ENCODE peak calls at places on chromosomes 3 and 15, in four cellular contexts. Q is germinal center, F is neural crest cell, T is SK-N-SH. H is an unnamed sample.

GRCh38 chr15:59792359-59792758 is 103.2 kb upstream of the BNIP2 start:
- DNase-seq in Q (no peak), F (no peak), T (peak; percentile 14), H (no peak)

GRCh38 chr3:184361532-184361931 is at the start of the genes CLCN2 and POLR2H:
- DNase-seq in Q (peak; percentile 42), F (peak; percentile 69), T (peak; percentile 89), H (no peak)

GRCh38 chr3:71111784-71112440 is 471.6 kb downstream of the FOXP1 start:
- DNase-seq in Q (no peak), F (no peak), T (no peak), H (no peak)

GRCh38 chr3:120693439-120694172 is 11.6 kb upstream of the HGD start:
- DNase-seq in Q (no peak), F (no peak), T (no peak), H (no peak)

GRCh38 chr15:68576253-68577236 is 2.2 kb upstream of the CORO2B start:
- DNase-seq in Q (no peak), F (no peak), T (no peak), H (no peak)

GRCh38 chr3:196198081-196198675 is 13.0 kb downstream of the ZDHHC19 start:
- DNase-seq in Q (no peak), F (no peak), T (no peak), H (no peak)

GRCh38 chr3:29754346-29754745 is 473.5 kb downstream of the RBMS3 start:
- DNase-seq in Q (no peak), F (no peak), T (no peak), H (no peak)

GRCh38 chr3:124669470-124669869 is 60.8 kb upstream of the UMPS start:
- DNase-seq in Q (no peak), F (no peak), T (no peak), H (no peak)

GRCh38 chr3:139024968-139025367 is 4.2 kb upstream of the PRR23B start:
- DNase-seq in Q (no peak), F (no peak), T (no peak), H (no peak)

GRCh38 chr15:47820047-47820779 is 102.9 kb downstream of the SEMA6D start:
- DNase-seq in Q (no peak), F (no peak), T (no peak), H (no peak)

GRCh38 chr3:39261726-39262125 is 18.1 kb downstream of the CX3CR1 start:
- DNase-seq in Q (no peak), F (no peak), T (no peak), H (no peak)

GRCh38 chr3:155995525-155996370 is 124.6 kb upstream of the KCNAB1 start:
- DNase-seq in Q (no peak), F (no peak), T (peak; percentile 54), H (no peak)

GRCh38 chr3:115790759-115791158 is 167.4 kb downstream of the GAP43 start:
- DNase-seq in Q (no peak), F (no peak), T (peak; percentile 42), H (peak; percentile 76)

GRCh38 chr3:56826831-56827722 is 25.3 kb upstream of the ARHGEF3 start:
- DNase-seq in Q (no peak), F (no peak), T (no peak), H (no peak)

GRCh38 chr15:84953136-84953535 is 28.5 kb upstream of the PDE8A start:
- DNase-seq in Q (no peak), F (no peak), T (no peak), H (no peak)

GRCh38 chr3:46729038-46729437 is 11.4 kb upstream of the PRSS50 start:
- DNase-seq in Q (no peak), F (no peak), T (no peak), H (no peak)